ENCODE peak calls at places on chromosomes 2 and 18, in four cellular contexts. One of them, this sample, is unnamed.
A peak's percentile ranks its signal among the peaks of the same experiment; 100 is the strongest.

GRCh38 chr2:138630164-138630563 is 128.6 kb downstream of the SPOPL start:
- DNase-seq in hippocampal formation: no peak
- DNase-seq in HT1080: no peak
- DNase-seq in iris pigment epithelial cell: no peak
- DNase-seq in this sample: no peak

GRCh38 chr2:33425660-33426059 is 50.8 kb upstream of the RASGRP3 start:
- DNase-seq in hippocampal formation: no peak
- DNase-seq in iris pigment epithelial cell: peak; percentile 65
- DNase-seq in HT1080: peak; percentile 80
- DNase-seq in this sample: no peak

GRCh38 chr18:56451188-56451587 is 187.2 kb downstream of the TXNL1 start:
- DNase-seq in hippocampal formation: no peak
- DNase-seq in iris pigment epithelial cell: no peak
- DNase-seq in HT1080: no peak
- DNase-seq in this sample: no peak

GRCh38 chr18:9708057-9708881 is at the start of gene RAB31:
- DNase-seq in hippocampal formation: peak; percentile 60
- DNase-seq in iris pigment epithelial cell: peak; percentile 83
- DNase-seq in HT1080: peak; percentile 70
- DNase-seq in this sample: peak; percentile 80

GRCh38 chr2:143083636-143084035 is 45.6 kb upstream of the ARHGAP15 start:
- DNase-seq in HT1080: peak; percentile 80
- DNase-seq in hippocampal formation: no peak
- DNase-seq in iris pigment epithelial cell: peak; percentile 87
- DNase-seq in this sample: no peak

GRCh38 chr2:106108351-106108750 is 85.8 kb downstream of the UXS1 start:
- DNase-seq in hippocampal formation: peak; percentile 49
- DNase-seq in HT1080: no peak
- DNase-seq in iris pigment epithelial cell: peak; percentile 39
- DNase-seq in this sample: no peak

GRCh38 chr2:11305958-11306357 is 38.5 kb downstream of the ROCK2 start:
- DNase-seq in iris pigment epithelial cell: peak; percentile 93
- DNase-seq in HT1080: no peak
- DNase-seq in hippocampal formation: no peak
- DNase-seq in this sample: no peak

GRCh38 chr18:64409511-64409910 is 260.6 kb upstream of the LINC00305 start:
- DNase-seq in hippocampal formation: no peak
- DNase-seq in HT1080: peak; percentile 8
- DNase-seq in iris pigment epithelial cell: no peak
- DNase-seq in this sample: no peak

GRCh38 chr2:240451108-240451611 is 15.7 kb downstream of the GPC1 start:
- DNase-seq in iris pigment epithelial cell: no peak
- DNase-seq in HT1080: no peak
- DNase-seq in hippocampal formation: peak; percentile 43
- DNase-seq in this sample: no peak

GRCh38 chr2:213104089-213104902 is 47.1 kb downstream of the IKZF2 start:
- DNase-seq in hippocampal formation: no peak
- DNase-seq in HT1080: no peak
- DNase-seq in iris pigment epithelial cell: peak; percentile 78
- DNase-seq in this sample: no peak

GRCh38 chr2:235312571-235312970 is 181.3 kb upstream of the AGAP1 start:
- DNase-seq in HT1080: no peak
- DNase-seq in hippocampal formation: no peak
- DNase-seq in iris pigment epithelial cell: no peak
- DNase-seq in this sample: no peak

GRCh38 chr18:34729264-34729663 is 19.2 kb downstream of the DTNA start:
- DNase-seq in hippocampal formation: no peak
- DNase-seq in HT1080: peak; percentile 34
- DNase-seq in iris pigment epithelial cell: peak; percentile 54
- DNase-seq in this sample: no peak

GRCh38 chr18:34697233-34697632 is 12.9 kb upstream of the DTNA start:
- DNase-seq in iris pigment epithelial cell: no peak
- DNase-seq in hippocampal formation: no peak
- DNase-seq in HT1080: peak; percentile 79
- DNase-seq in this sample: no peak

GRCh38 chr18:54416459-54416858 is 58.8 kb downstream of the C18orf54 start:
- DNase-seq in HT1080: peak; percentile 44
- DNase-seq in iris pigment epithelial cell: peak; percentile 92
- DNase-seq in hippocampal formation: no peak
- DNase-seq in this sample: no peak

GRCh38 chr2:86280191-86280667 is 57.2 kb downstream of the REEP1 start:
- DNase-seq in iris pigment epithelial cell: no peak
- DNase-seq in HT1080: no peak
- DNase-seq in hippocampal formation: no peak
- DNase-seq in this sample: no peak

GRCh38 chr18:39561136-39561535 is 1995.5 kb upstream of the CELF4 start:
- DNase-seq in hippocampal formation: no peak
- DNase-seq in iris pigment epithelial cell: no peak
- DNase-seq in HT1080: peak; percentile 25
- DNase-seq in this sample: no peak